ENCODE peak calls at places on chromosomes 1 and 21, in ten cellular contexts. One of them, this sample, is unnamed.

GRCh38 chr1:97560714-97561113 is 360.1 kb downstream of the DPYD start:
- DNase-seq in bronchial epithelial cell: no peak
- DNase-seq in left ventricle myocardium inferior: no peak
- DNase-seq in pancreas: no peak
- DNase-seq in tibial artery: no peak
- DNase-seq in AG04450: no peak
- DNase-seq in HFF-Myc: no peak
- DNase-seq in cardiac muscle cell: no peak
- DNase-seq in GM06990: no peak
- DNase-seq in kidney epithelial cell: no peak
- DNase-seq in this sample: no peak

GRCh38 chr1:87712261-87712674 is 383.6 kb downstream of the LMO4 start:
- DNase-seq in bronchial epithelial cell: peak
- DNase-seq in left ventricle myocardium inferior: no peak
- DNase-seq in pancreas: no peak
- DNase-seq in tibial artery: no peak
- DNase-seq in AG04450: no peak
- DNase-seq in HFF-Myc: no peak
- DNase-seq in cardiac muscle cell: no peak
- DNase-seq in GM06990: no peak
- DNase-seq in kidney epithelial cell: peak
- DNase-seq in this sample: no peak

GRCh38 chr1:241250465-241250864 is 106.5 kb downstream of the RGS7 start:
- DNase-seq in bronchial epithelial cell: peak
- DNase-seq in left ventricle myocardium inferior: no peak
- DNase-seq in pancreas: no peak
- DNase-seq in tibial artery: no peak
- DNase-seq in AG04450: no peak
- DNase-seq in HFF-Myc: no peak
- DNase-seq in cardiac muscle cell: no peak
- DNase-seq in GM06990: no peak
- DNase-seq in kidney epithelial cell: no peak
- DNase-seq in this sample: no peak

GRCh38 chr1:226076378-226076777 is 13.9 kb downstream of the H3-3A start:
- DNase-seq in bronchial epithelial cell: no peak
- DNase-seq in left ventricle myocardium inferior: no peak
- DNase-seq in pancreas: no peak
- DNase-seq in tibial artery: no peak
- DNase-seq in AG04450: no peak
- DNase-seq in HFF-Myc: no peak
- DNase-seq in cardiac muscle cell: no peak
- DNase-seq in GM06990: no peak
- DNase-seq in kidney epithelial cell: no peak
- DNase-seq in this sample: no peak

GRCh38 chr1:189992856-189993255 is 484.8 kb downstream of the BRINP3 start:
- DNase-seq in bronchial epithelial cell: no peak
- DNase-seq in left ventricle myocardium inferior: no peak
- DNase-seq in pancreas: no peak
- DNase-seq in tibial artery: no peak
- DNase-seq in AG04450: no peak
- DNase-seq in HFF-Myc: no peak
- DNase-seq in cardiac muscle cell: no peak
- DNase-seq in GM06990: no peak
- DNase-seq in kidney epithelial cell: no peak
- DNase-seq in this sample: no peak

GRCh38 chr1:11518791-11519628 is 40.1 kb downstream of the DISP3 start:
- DNase-seq in bronchial epithelial cell: no peak
- DNase-seq in left ventricle myocardium inferior: no peak
- DNase-seq in pancreas: no peak
- DNase-seq in tibial artery: peak
- DNase-seq in AG04450: no peak
- DNase-seq in HFF-Myc: no peak
- DNase-seq in cardiac muscle cell: no peak
- DNase-seq in GM06990: no peak
- DNase-seq in kidney epithelial cell: no peak
- DNase-seq in this sample: no peak

GRCh38 chr21:41975391-41976272 is 21.8 kb upstream of the C2CD2 start:
- DNase-seq in bronchial epithelial cell: no peak
- DNase-seq in left ventricle myocardium inferior: no peak
- DNase-seq in pancreas: peak
- DNase-seq in tibial artery: no peak
- DNase-seq in AG04450: no peak
- DNase-seq in HFF-Myc: no peak
- DNase-seq in cardiac muscle cell: no peak
- DNase-seq in GM06990: no peak
- DNase-seq in kidney epithelial cell: no peak
- DNase-seq in this sample: no peak

GRCh38 chr1:205436776-205437485 is 15.1 kb upstream of the LEMD1 start:
- DNase-seq in bronchial epithelial cell: no peak
- DNase-seq in left ventricle myocardium inferior: no peak
- DNase-seq in pancreas: no peak
- DNase-seq in tibial artery: no peak
- DNase-seq in AG04450: no peak
- DNase-seq in HFF-Myc: no peak
- DNase-seq in cardiac muscle cell: no peak
- DNase-seq in GM06990: no peak
- DNase-seq in kidney epithelial cell: no peak
- DNase-seq in this sample: no peak

GRCh38 chr1:98049370-98050115 is 128.7 kb upstream of the DPYD start:
- DNase-seq in bronchial epithelial cell: no peak
- DNase-seq in left ventricle myocardium inferior: no peak
- DNase-seq in pancreas: no peak
- DNase-seq in tibial artery: no peak
- DNase-seq in AG04450: no peak
- DNase-seq in HFF-Myc: no peak
- DNase-seq in cardiac muscle cell: peak
- DNase-seq in GM06990: no peak
- DNase-seq in kidney epithelial cell: no peak
- DNase-seq in this sample: no peak

GRCh38 chr1:41661428-41662060 is 177.1 kb upstream of the EDN2 start:
- DNase-seq in bronchial epithelial cell: no peak
- DNase-seq in left ventricle myocardium inferior: no peak
- DNase-seq in pancreas: peak
- DNase-seq in tibial artery: no peak
- DNase-seq in AG04450: no peak
- DNase-seq in HFF-Myc: no peak
- DNase-seq in cardiac muscle cell: no peak
- DNase-seq in GM06990: peak
- DNase-seq in kidney epithelial cell: no peak
- DNase-seq in this sample: no peak

GRCh38 chr1:158124034-158124433 is 56.7 kb upstream of the CD1D start:
- DNase-seq in bronchial epithelial cell: peak
- DNase-seq in left ventricle myocardium inferior: no peak
- DNase-seq in pancreas: peak
- DNase-seq in tibial artery: no peak
- DNase-seq in AG04450: no peak
- DNase-seq in HFF-Myc: no peak
- DNase-seq in cardiac muscle cell: no peak
- DNase-seq in GM06990: no peak
- DNase-seq in kidney epithelial cell: peak
- DNase-seq in this sample: no peak

GRCh38 chr1:184986250-184986649 is 11.9 kb upstream of the NIBAN1 start:
- DNase-seq in bronchial epithelial cell: peak
- DNase-seq in left ventricle myocardium inferior: no peak
- DNase-seq in pancreas: no peak
- DNase-seq in tibial artery: no peak
- DNase-seq in AG04450: no peak
- DNase-seq in HFF-Myc: no peak
- DNase-seq in cardiac muscle cell: peak
- DNase-seq in GM06990: no peak
- DNase-seq in kidney epithelial cell: no peak
- DNase-seq in this sample: no peak
- TF ChIP-seq CTCF in bronchial epithelial cell: peak
- TF ChIP-seq CTCF in left ventricle myocardium inferior: peak
- TF ChIP-seq CTCF in pancreas: no peak
- TF ChIP-seq CTCF in tibial artery: no peak
- TF ChIP-seq CTCF in AG04450: peak
- TF ChIP-seq CTCF in HFF-Myc: peak
- TF ChIP-seq CTCF in cardiac muscle cell: peak
- TF ChIP-seq CTCF in GM06990: no peak
- TF ChIP-seq CTCF in kidney epithelial cell: peak
- TF ChIP-seq CTCF in this sample: peak

GRCh38 chr1:67816096-67816493 is 17.2 kb downstream of the GNG12 start:
- DNase-seq in bronchial epithelial cell: no peak
- DNase-seq in left ventricle myocardium inferior: no peak
- DNase-seq in pancreas: no peak
- DNase-seq in tibial artery: no peak
- DNase-seq in AG04450: no peak
- DNase-seq in HFF-Myc: no peak
- DNase-seq in cardiac muscle cell: no peak
- DNase-seq in GM06990: no peak
- DNase-seq in kidney epithelial cell: no peak
- DNase-seq in this sample: no peak

GRCh38 chr1:67814121-67814772 is 19.0 kb downstream of the GNG12 start:
- DNase-seq in bronchial epithelial cell: peak
- DNase-seq in left ventricle myocardium inferior: no peak
- DNase-seq in pancreas: no peak
- DNase-seq in tibial artery: no peak
- DNase-seq in AG04450: no peak
- DNase-seq in HFF-Myc: no peak
- DNase-seq in cardiac muscle cell: no peak
- DNase-seq in GM06990: no peak
- DNase-seq in kidney epithelial cell: no peak
- DNase-seq in this sample: no peak

GRCh38 chr1:67816506-67816905 is 16.8 kb downstream of the GNG12 start:
- DNase-seq in bronchial epithelial cell: no peak
- DNase-seq in left ventricle myocardium inferior: no peak
- DNase-seq in pancreas: no peak
- DNase-seq in tibial artery: no peak
- DNase-seq in AG04450: no peak
- DNase-seq in HFF-Myc: no peak
- DNase-seq in cardiac muscle cell: no peak
- DNase-seq in GM06990: no peak
- DNase-seq in kidney epithelial cell: no peak
- DNase-seq in this sample: no peak

GRCh38 chr1:67817319-67817718 is 15.9 kb downstream of the GNG12 start:
- DNase-seq in bronchial epithelial cell: no peak
- DNase-seq in left ventricle myocardium inferior: no peak
- DNase-seq in pancreas: no peak
- DNase-seq in tibial artery: no peak
- DNase-seq in AG04450: no peak
- DNase-seq in HFF-Myc: no peak
- DNase-seq in cardiac muscle cell: no peak
- DNase-seq in GM06990: no peak
- DNase-seq in kidney epithelial cell: no peak
- DNase-seq in this sample: no peak

GRCh38 chr1:67815303-67816095 is 17.8 kb downstream of the GNG12 start:
- DNase-seq in bronchial epithelial cell: no peak
- DNase-seq in left ventricle myocardium inferior: no peak
- DNase-seq in pancreas: no peak
- DNase-seq in tibial artery: peak
- DNase-seq in AG04450: no peak
- DNase-seq in HFF-Myc: no peak
- DNase-seq in cardiac muscle cell: peak
- DNase-seq in GM06990: no peak
- DNase-seq in kidney epithelial cell: no peak
- DNase-seq in this sample: no peak
- H3K4me3 ChIP-seq in bronchial epithelial cell: no peak
- H3K4me3 ChIP-seq in left ventricle myocardium inferior: no peak
- H3K4me3 ChIP-seq in pancreas: no peak
- H3K4me3 ChIP-seq in tibial artery: no peak
- H3K4me3 ChIP-seq in AG04450: no peak
- H3K4me3 ChIP-seq in HFF-Myc: no peak
- H3K4me3 ChIP-seq in cardiac muscle cell: no peak
- H3K4me3 ChIP-seq in GM06990: no peak
- H3K4me3 ChIP-seq in kidney epithelial cell: no peak
- H3K4me3 ChIP-seq in this sample: no peak

DNA sequence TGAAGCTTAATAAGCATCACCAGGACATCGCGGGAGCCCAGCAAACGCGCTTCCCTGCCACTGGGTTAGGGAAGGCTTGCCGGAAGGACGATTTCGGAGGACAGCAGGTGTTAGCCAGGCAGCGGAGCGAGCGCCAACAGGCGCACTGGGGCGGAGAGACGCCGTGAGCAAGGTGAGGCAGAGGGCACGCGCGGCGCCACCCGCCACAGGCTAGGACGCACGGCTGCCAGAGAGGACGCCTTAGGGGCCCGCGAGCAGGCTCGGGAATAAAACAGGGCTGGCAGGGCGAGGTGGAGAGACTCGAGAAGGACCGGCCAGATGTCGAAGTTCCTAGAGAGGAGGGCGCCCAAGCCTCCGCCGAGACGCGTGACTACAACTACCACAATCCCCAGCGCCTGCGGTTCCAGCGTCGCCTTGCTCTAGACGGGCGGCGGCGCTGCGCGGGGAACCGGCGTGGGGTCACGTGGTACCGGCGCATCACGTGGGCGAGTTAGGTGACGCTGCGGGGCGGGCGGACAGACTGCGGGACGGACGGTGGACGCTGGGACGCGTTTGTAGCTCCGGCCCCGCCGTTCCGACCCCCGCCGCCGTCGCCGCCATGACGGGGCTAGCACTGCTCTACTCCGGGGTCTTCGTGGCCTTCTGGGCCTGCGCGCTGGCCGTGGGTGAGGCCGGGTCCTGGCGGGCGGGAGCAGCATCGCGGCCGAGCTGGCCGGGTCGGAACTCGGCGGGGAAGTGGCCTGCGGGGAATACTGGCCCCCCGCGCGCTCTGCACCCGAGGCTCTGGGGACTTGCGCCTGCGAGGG is at the start of gene ATP6V0B:
- DNase-seq in bronchial epithelial cell: peak
- DNase-seq in left ventricle myocardium inferior: peak
- DNase-seq in pancreas: peak
- DNase-seq in tibial artery: peak
- DNase-seq in AG04450: peak
- DNase-seq in HFF-Myc: peak
- DNase-seq in cardiac muscle cell: peak
- DNase-seq in GM06990: peak
- DNase-seq in kidney epithelial cell: peak
- DNase-seq in this sample: peak
- TF ChIP-seq CTCF in bronchial epithelial cell: peak
- TF ChIP-seq CTCF in left ventricle myocardium inferior: peak
- TF ChIP-seq CTCF in pancreas: no peak
- TF ChIP-seq CTCF in tibial artery: peak
- TF ChIP-seq CTCF in AG04450: no peak
- TF ChIP-seq CTCF in HFF-Myc: no peak
- TF ChIP-seq CTCF in cardiac muscle cell: peak
- TF ChIP-seq CTCF in GM06990: no peak
- TF ChIP-seq CTCF in kidney epithelial cell: no peak
- TF ChIP-seq CTCF in this sample: peak

DNA sequence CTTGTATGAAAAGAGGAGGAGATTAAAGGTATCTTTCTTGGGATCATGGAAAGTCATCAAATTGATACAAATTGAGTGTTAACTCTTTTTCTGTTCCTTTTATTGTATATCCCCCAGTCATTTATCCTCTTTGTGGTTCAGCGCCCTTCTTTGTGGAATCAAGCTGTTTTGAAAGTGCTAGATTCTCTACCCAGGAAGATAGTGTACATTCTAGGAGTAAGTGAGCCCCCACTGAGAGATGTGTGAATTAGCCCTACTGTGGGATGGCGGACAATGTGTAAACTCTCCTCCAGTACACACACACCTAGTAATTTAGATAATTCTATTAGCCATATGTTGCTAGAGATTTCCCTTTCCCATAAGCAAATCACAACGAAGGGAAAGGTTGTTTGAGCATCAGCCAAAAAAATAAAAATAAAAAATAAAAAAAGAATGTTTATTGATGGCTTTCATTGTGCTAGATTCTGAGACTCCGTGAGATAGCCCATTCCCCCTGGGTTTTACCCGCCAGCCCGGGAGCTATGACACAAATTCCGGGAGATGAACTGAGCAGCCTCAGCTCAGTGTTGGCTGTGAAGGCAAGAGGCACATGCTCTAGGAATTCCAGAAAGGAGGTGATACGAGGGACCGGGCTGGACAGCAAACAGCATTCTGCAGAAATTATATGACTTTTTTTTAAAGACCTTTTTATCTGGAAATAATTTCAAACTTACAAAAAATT is 378.4 kb upstream of the RUNX1 start:
- DNase-seq in bronchial epithelial cell: no peak
- DNase-seq in left ventricle myocardium inferior: peak
- DNase-seq in pancreas: no peak
- DNase-seq in tibial artery: peak
- DNase-seq in AG04450: no peak
- DNase-seq in HFF-Myc: no peak
- DNase-seq in cardiac muscle cell: peak
- DNase-seq in GM06990: no peak
- DNase-seq in kidney epithelial cell: no peak
- DNase-seq in this sample: no peak
- H3K4me3 ChIP-seq in bronchial epithelial cell: no peak
- H3K4me3 ChIP-seq in left ventricle myocardium inferior: no peak
- H3K4me3 ChIP-seq in pancreas: no peak
- H3K4me3 ChIP-seq in tibial artery: no peak
- H3K4me3 ChIP-seq in AG04450: no peak
- H3K4me3 ChIP-seq in HFF-Myc: no peak
- H3K4me3 ChIP-seq in cardiac muscle cell: no peak
- H3K4me3 ChIP-seq in GM06990: no peak
- H3K4me3 ChIP-seq in kidney epithelial cell: no peak
- H3K4me3 ChIP-seq in this sample: no peak

This sample was measured in AG09309.